ENCODE peak calls at places on chromosomes 13 and 19, in seven cellular contexts. X is neuronal stem cell, Z is H9, K is IMR-90, F is H1, P is mesenchymal stem cell, U is mesendoderm. J is an unnamed sample.

GRCh38 chr13:45564108-45564507 is 51.4 kb downstream of the ERICH6B start:
- DNase-seq in X (peak; percentile 8), Z (no peak), K (peak; percentile 81), P (peak; percentile 70), F (no peak), U (peak; percentile 21), J (no peak)

GRCh38 chr13:69619651-69620050 is 488.0 kb upstream of the ATXN8OS start:
- DNase-seq in X (no peak), F (no peak), P (no peak), U (peak; percentile 5), K (no peak), Z (no peak), J (no peak)

GRCh38 chr13:97254809-97255208 is 32.7 kb downstream of the MBNL2 start:
- DNase-seq in X (no peak), K (peak; percentile 86), U (peak; percentile 27), P (peak; percentile 72), F (no peak), Z (no peak), J (no peak)

GRCh38 chr19:37218592-37218935 is 550 bp downstream of the ZNF383 start:
- DNase-seq in Z (no peak), K (peak; percentile 39), F (no peak), X (no peak), P (peak; percentile 82), U (no peak), J (peak; percentile 44)

GRCh38 chr19:16496613-16496983 is 404 bp downstream of the C19orf44 start:
- DNase-seq in K (peak; percentile 44), F (no peak), P (no peak), X (no peak), U (no peak), Z (no peak), J (peak; percentile 86)

GRCh38 chr19:15449620-15450527 is at the start of gene WIZ:
- DNase-seq in X (peak; percentile 62), P (peak; percentile 63), Z (peak; percentile 75), U (peak; percentile 73), K (peak; percentile 55), F (no peak), J (peak; percentile 35)

GRCh38 chr13:31653730-31654129 is 85.6 kb upstream of the RXFP2 start:
- DNase-seq in Z (no peak), K (no peak), X (no peak), U (no peak), P (no peak), F (no peak), J (no peak)

GRCh38 chr19:40503300-40503699 is 36.5 kb downstream of the SPTBN4 start:
- DNase-seq in U (peak; percentile 47), P (no peak), K (no peak), X (no peak), F (no peak), Z (peak; percentile 41), J (no peak)

GRCh38 chr19:51201712-51202111 is 23.2 kb upstream of the CD33 start:
- DNase-seq in Z (no peak), F (no peak), U (no peak), P (no peak), K (no peak), X (no peak), J (no peak)

GRCh38 chr19:58439576-58440554 is at the start of gene ZNF132:
- DNase-seq in U (peak; percentile 100), X (peak; percentile 97), Z (peak; percentile 74), K (peak; percentile 100), P (peak; percentile 99), F (peak; percentile 98), J (peak; percentile 98)

GRCh38 chr13:97369269-97369893 is 64.6 kb upstream of the RAP2A start:
- DNase-seq in U (no peak), Z (no peak), F (no peak), X (no peak), P (peak; percentile 62), K (no peak), J (no peak)

GRCh38 chr19:43872547-43873336 is 45.6 kb downstream of the ZNF283 start:
- DNase-seq in F (no peak), K (no peak), X (no peak), U (peak; percentile 55), P (peak; percentile 8), Z (no peak), J (peak; percentile 4)

GRCh38 chr19:50416034-50416814 is 2.5 kb upstream of the SPIB start:
- DNase-seq in U (no peak), Z (peak; percentile 31), P (no peak), X (no peak), K (no peak), F (no peak), J (no peak)

GRCh38 chr19:39498262-39499081 is at the start of gene DLL3:
- DNase-seq in P (peak; percentile 53), X (no peak), U (peak; percentile 41), K (peak; percentile 7), Z (peak; percentile 51), F (no peak), J (no peak)

GRCh38 chr13:32669030-32669646 is 82.9 kb downstream of the PDS5B start:
- DNase-seq in Z (no peak), K (peak; percentile 67), P (peak; percentile 64), U (peak; percentile 65), F (no peak), X (peak; percentile 12), J (peak; percentile 68)

GRCh38 chr19:38657633-38658222 is 10.3 kb downstream of the ACTN4 start:
- DNase-seq in P (peak; percentile 92), K (peak; percentile 89), Z (no peak), X (no peak), U (peak; percentile 92), F (no peak), J (peak; percentile 96)

GRCh38 chr19:54105796-54106195 is 3.1 kb downstream of the NDUFA3 start:
- DNase-seq in F (no peak), K (no peak), U (no peak), Z (no peak), P (no peak), X (no peak), J (no peak)

GRCh38 chr13:104143760-104144406 is 1077.7 kb upstream of the SLC10A2 start:
- DNase-seq in X (no peak), U (peak; percentile 3), Z (peak; percentile 29), P (peak; percentile 7), F (no peak), K (no peak), J (no peak)

GRCh38 chr19:38383743-38384142 is 4.1 kb downstream of the GGN start:
- DNase-seq in K (no peak), Z (no peak), U (no peak), P (no peak), F (no peak), X (no peak), J (no peak)

GRCh38 chr13:113184568-113185440 is 23.7 kb downstream of the PCID2 start:
- DNase-seq in F (no peak), U (no peak), K (no peak), Z (no peak), X (no peak), P (no peak), J (no peak)

GRCh38 chr19:52566588-52566987 is 3.5 kb upstream of the ZNF701 start:
- DNase-seq in Z (no peak), K (peak; percentile 84), F (no peak), U (peak; percentile 54), X (no peak), P (peak; percentile 84), J (peak; percentile 59)

GRCh38 chr19:412356-413355 is 3.7 kb upstream of the C2CD4C start:
- DNase-seq in Z (peak; percentile 70), X (no peak), P (peak; percentile 20), F (no peak), U (peak; percentile 69), K (no peak), J (no peak)

GRCh38 chr19:6588508-6589345 is 2.2 kb downstream of the CD70 start:
- DNase-seq in Z (no peak), K (no peak), X (no peak), P (no peak), F (no peak), U (no peak), J (no peak)

GRCh38 chr13:30133976-30134375 is 173.4 kb downstream of the KATNAL1 start:
- DNase-seq in F (no peak), U (no peak), Z (no peak), P (peak; percentile 81), X (no peak), K (no peak), J (no peak)

GRCh38 chr13:53783466-53783865 is 754.9 kb downstream of the OLFM4 start:
- DNase-seq in U (no peak), P (no peak), F (no peak), Z (no peak), K (no peak), X (no peak), J (no peak)

GRCh38 chr13:80340643-80341097 is 256 bp downstream of the SPRY2 start:
- DNase-seq in F (no peak), Z (no peak), P (peak; percentile 78), X (no peak), U (no peak), K (peak; percentile 70), J (peak; percentile 22)

GRCh38 chr13:26299168-26299788 is 45.3 kb downstream of the CDK8 start:
- DNase-seq in Z (no peak), K (peak; percentile 10), X (no peak), P (no peak), F (no peak), U (no peak), J (no peak)

GRCh38 chr13:95898256-95898655 is 154.9 kb downstream of the UGGT2 start:
- DNase-seq in K (no peak), P (no peak), F (no peak), X (no peak), U (no peak), Z (no peak), J (no peak)
- H4K8ac ChIP-seq in K (no peak overlapping the region), P (no peak overlapping the region), F (no peak overlapping the region), X (no peak overlapping the region), U (no peak overlapping the region), Z (no peak overlapping the region), J (no peak overlapping the region)

GRCh38 chr19:56221851-56222250 is 19.8 kb downstream of the ZSCAN5C start:
- DNase-seq in Z (no peak), K (no peak), U (no peak), X (no peak), F (no peak), P (no peak), J (no peak)
- H4K8ac ChIP-seq in Z (no peak overlapping the region), K (no peak overlapping the region), U (no peak overlapping the region), X (no peak overlapping the region), F (no peak overlapping the region), P (no peak overlapping the region), J (no peak overlapping the region)

GRCh38 chr19:19250196-19250801 is 22.8 kb downstream of the TM6SF2 start:
- DNase-seq in P (no peak), K (no peak), U (no peak), Z (no peak), X (no peak), F (no peak), J (no peak)
- H4K8ac ChIP-seq in P (no peak overlapping the region), K (no peak overlapping the region), U (no peak overlapping the region), Z (no peak overlapping the region), X (no peak overlapping the region), F (no peak overlapping the region), J (no peak overlapping the region)

DNA sequence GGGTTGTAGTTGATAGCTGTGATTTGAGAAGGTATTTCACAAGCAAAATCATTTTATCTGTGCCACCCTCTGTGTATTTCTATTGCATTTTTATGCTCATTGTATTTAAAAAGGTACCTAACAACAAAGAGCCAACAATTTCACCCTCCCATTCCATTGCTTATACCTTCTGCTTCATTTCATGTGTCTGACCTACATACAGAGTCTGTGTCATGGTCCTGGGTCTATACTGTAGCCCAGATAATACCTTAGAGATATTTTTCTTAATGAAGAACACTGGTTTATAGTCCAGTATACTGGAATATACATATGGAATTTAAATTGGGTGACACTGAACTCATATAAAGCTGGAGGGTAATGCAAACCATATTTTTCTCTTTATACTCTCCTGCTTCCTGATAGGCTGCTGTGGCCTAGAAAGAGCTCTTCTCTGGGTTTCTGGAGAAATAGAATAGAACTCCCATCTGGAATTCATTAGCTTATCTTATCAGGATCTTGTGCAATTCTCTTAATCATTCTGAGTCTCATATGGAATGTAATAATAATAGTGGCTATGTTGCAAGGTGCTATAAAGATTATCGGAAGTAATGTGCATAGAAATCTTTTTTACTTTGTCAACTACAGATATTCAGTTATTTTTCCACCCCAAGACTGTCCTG is 31.8 kb upstream of the SPART start:
- DNase-seq in Z (no peak), F (no peak), K (peak; percentile 38), X (no peak), P (no peak), U (no peak), J (peak; percentile 8)
- H4K8ac ChIP-seq in Z (no peak overlapping the region), F (no peak overlapping the region), K (no peak overlapping the region), X (no peak overlapping the region), P (no peak overlapping the region), U (no peak overlapping the region), J (no peak overlapping the region)